ENCODE peak calls at places on chromosomes 4 and X, in four cellular contexts. J is brain microvascular endothelial cell, G is RWPE1, X is WTC11. V is an unnamed sample.

GRCh38 chr4:39037491-39037825 is 5.2 kb upstream of the TMEM156 start:
- DNase-seq in J (peak; percentile 63), G (peak; percentile 59), X (no peak), V (no peak)

GRCh38 chr4:128285085-128286023 is 2.3 kb downstream of the PGRMC2 start:
- DNase-seq in J (no peak), G (no peak), X (no peak), V (no peak)

GRCh38 chr4:3651267-3651846 is 114.8 kb upstream of the ADRA2C start:
- DNase-seq in J (no peak), G (no peak), X (no peak), V (peak; percentile 26)

GRCh38 chr4:182923796-182924365 is 6.7 kb upstream of the DCTD start:
- DNase-seq in J (no peak), G (no peak), X (no peak), V (no peak)

GRCh38 chr4:141680060-141680459 is 43.7 kb downstream of the IL15 start:
- DNase-seq in J (no peak), G (no peak), X (no peak), V (no peak)

GRCh38 chr4:13627185-13627605 is 330 bp downstream of the BOD1L1 start:
- DNase-seq in J (no peak), G (peak; percentile 9), X (peak; percentile 29), V (no peak)

GRCh38 chrX:18810416-18810815 is 103.0 kb downstream of the PPEF1 start:
- DNase-seq in J (no peak), G (no peak), X (no peak), V (no peak)

GRCh38 chrX:154542723-154543424 is 3.8 kb downstream of the G6PD start:
- DNase-seq in J (no peak), G (no peak), X (no peak), V (no peak)

GRCh38 chrX:11756354-11757318 is 1.4 kb upstream of the MSL3 start:
- DNase-seq in J (no peak), G (no peak), X (no peak), V (no peak)

GRCh38 chr4:49709775-49710174 is 723.7 kb downstream of the CWH43 start:
- DNase-seq in J (no peak), G (no peak), X (no peak), V (no peak)
- TF ChIP-seq CTCF in J (no peak), G (no peak), X (no peak), V (no peak)

GRCh38 chrX:133745361-133745760 is 240.0 kb downstream of the GPC3 start:
- DNase-seq in J (no peak), G (no peak), X (no peak), V (no peak)
- TF ChIP-seq CTCF in J (no peak), G (no peak), X (no peak), V (peak; percentile 13)

GRCh38 chrX:15838017-15838416 is 16.6 kb downstream of the AP1S2 start:
- DNase-seq in J (no peak), G (no peak), X (peak; percentile 25), V (no peak)
- TF ChIP-seq CTCF in J (peak; percentile 59), G (no peak), X (no peak), V (peak; percentile 24)

DNA sequence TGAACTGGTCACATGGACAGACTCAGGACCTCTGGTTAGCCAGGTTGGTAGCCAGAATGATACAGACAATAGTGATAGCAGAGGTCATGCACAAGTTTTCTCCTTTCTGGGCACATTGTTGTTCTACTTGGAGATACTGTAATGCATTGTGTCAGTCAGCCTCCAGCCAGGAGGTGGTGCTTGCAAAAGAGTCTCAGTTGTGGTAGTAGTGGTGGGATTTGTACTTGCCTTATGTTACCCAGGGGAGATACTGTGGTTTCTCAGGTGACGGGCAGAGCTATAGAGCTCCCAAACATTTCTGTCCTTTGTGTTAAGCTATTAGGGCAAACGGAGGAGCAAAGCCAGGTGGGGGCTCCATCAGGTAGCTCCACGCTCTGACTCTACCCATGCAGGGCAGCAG is 190.5 kb downstream of the STPG2 start:
- DNase-seq in J (no peak), G (no peak), X (no peak), V (no peak)
- TF ChIP-seq CTCF in J (no peak), G (no peak), X (no peak), V (no peak)

GRCh38 chr4:151676301-151676700 is 84.5 kb downstream of the GATB start:
- DNase-seq in J (peak; percentile 87), G (peak; percentile 64), X (no peak), V (peak; percentile 76)

GRCh38 chr4:151673913-151674520 is 86.8 kb downstream of the GATB start:
- DNase-seq in J (no peak), G (no peak), X (no peak), V (no peak)

GRCh38 chr4:151675366-151676060 is 85.3 kb downstream of the GATB start:
- DNase-seq in J (no peak), G (no peak), X (no peak), V (peak; percentile 74)

GRCh38 chr4:151672996-151673395 is 87.8 kb downstream of the GATB start:
- DNase-seq in J (no peak), G (no peak), X (no peak), V (no peak)

DNA sequence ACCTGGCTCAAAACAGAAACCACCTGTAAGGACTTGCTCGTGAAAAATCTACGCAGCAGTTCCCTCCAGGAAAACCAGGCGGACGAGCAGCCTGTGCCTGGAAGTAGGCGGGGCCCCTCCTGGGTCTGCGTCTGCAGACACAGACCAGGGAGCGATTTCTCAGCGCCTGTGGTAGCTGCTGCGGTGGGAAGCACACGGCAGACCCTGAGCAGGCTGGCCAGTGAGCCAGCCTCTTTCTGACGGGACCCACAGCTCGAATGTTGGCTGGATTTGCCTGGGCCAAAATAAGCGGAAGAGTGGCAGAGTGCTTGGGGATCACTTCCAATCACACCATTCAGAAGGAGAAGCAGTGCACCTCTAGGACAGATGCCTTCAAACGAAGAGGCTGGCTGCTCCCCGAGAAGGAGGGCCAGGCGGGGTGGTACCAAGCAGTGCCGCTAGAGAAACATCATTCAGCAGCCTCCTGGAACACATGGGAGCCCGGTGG is 86.0 kb downstream of the GATB start:
- DNase-seq in J (no peak), G (peak; percentile 74), X (peak; percentile 76), V (no peak)
- TF ChIP-seq CTCF in J (no peak), G (no peak), X (no peak), V (no peak)

GRCh38 chr4:97990409-97990808 is 152.9 kb downstream of the STPG2 start:
- DNase-seq in J (no peak), G (no peak), X (no peak), V (no peak)

GRCh38 chr4:97984545-97985131 is 158.6 kb downstream of the STPG2 start:
- DNase-seq in J (no peak), G (no peak), X (peak; percentile 32), V (no peak)

GRCh38 chr4:97987019-97987648 is 156.1 kb downstream of the STPG2 start:
- DNase-seq in J (no peak), G (peak; percentile 30), X (no peak), V (peak; percentile 19)
- TF ChIP-seq CTCF in J (peak; percentile 53), G (peak; percentile 61), X (no peak), V (peak; percentile 75)

DNA sequence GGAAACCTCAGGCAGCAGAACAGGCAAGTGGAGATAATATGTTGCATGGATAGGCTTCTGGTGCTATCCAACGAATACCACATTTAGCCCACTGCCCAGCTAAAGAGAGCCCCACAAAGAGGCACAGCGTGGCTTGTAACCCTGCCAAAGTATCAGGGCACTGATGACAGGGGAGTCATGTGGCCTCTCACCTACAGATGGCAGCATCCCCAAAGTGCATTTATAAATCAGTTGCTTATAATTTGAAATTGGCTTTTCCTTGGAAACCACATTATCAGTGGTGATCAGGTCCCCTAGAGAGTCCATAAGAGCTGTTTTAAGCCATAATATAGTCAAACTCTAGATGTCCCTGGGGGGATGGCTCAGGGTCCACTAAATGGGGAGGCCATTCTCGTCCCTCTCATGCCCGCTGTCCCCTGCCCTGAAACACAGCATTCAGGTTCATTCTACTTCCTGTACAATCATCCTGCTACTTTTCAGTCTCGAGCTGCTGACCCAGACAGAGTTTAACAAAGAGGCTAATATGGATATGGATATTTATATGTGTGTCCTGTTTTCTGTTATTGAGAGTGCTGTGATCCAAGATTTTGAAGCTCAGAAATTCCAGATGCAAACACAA is 28.6 kb downstream of the SRPX start:
- DNase-seq in J (no peak), G (peak; percentile 12), X (peak; percentile 17), V (no peak)
- TF ChIP-seq CTCF in J (peak; percentile 69), G (peak; percentile 40), X (no peak), V (peak; percentile 59)

GRCh38 chr4:120922390-120923200 is at the start of gene PRDM5:
- DNase-seq in J (peak; percentile 16), G (peak; percentile 58), X (peak; percentile 79), V (no peak)
- TF ChIP-seq CTCF in J (peak; percentile 55), G (no peak), X (no peak), V (peak; percentile 26)

GRCh38 chr4:71944956-71945355 is 86.8 kb upstream of the NPFFR2 start:
- DNase-seq in J (peak; percentile 2), G (no peak), X (no peak), V (no peak)

GRCh38 chr4:71938776-71939175 is 93.0 kb upstream of the NPFFR2 start:
- DNase-seq in J (no peak), G (no peak), X (no peak), V (peak; percentile 9)

GRCh38 chr4:71945791-71946190 is 86.0 kb upstream of the NPFFR2 start:
- DNase-seq in J (no peak), G (no peak), X (no peak), V (no peak)

DNA sequence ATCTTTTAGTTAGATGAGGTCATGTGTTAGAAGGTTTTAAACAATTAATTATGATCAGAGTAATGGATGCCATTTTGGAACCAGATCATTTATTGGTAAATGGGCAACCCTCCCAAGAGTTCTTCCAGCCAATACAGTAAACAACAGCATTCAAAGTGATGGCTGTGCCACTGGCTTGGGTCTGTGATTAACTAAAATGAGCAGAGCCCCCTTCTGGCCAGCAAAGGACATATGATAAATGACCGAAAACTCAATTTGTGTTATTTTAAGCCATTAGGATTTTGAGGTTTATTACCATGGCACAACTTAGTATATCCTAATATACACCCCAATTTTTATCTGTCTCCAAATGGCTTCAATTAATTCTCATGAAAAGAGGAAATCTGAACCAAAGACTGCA is 90.8 kb upstream of the NPFFR2 start:
- DNase-seq in J (peak; percentile 7), G (peak; percentile 1), X (peak; percentile 22), V (no peak)
- TF ChIP-seq CTCF in J (peak; percentile 62), G (no peak), X (no peak), V (peak; percentile 65)